ENCODE peak calls at places on chromosomes 6 and 20, in four cellular contexts. O, Z, F and L are unnamed samples.

GRCh38 chr6:136950436-136950835 is 28.3 kb downstream of the SLC35D3 start:
- DNase-seq in O (no peak), Z (no peak), F (no peak), L (no peak)

GRCh38 chr20:61896058-61896961 is 169.4 kb downstream of the TAF4 start:
- DNase-seq in O (no peak), Z (peak), F (no peak), L (peak)

GRCh38 chr6:90463359-90463758 is 123.5 kb downstream of the MAP3K7 start:
- DNase-seq in O (no peak), Z (no peak), F (no peak), L (no peak)

GRCh38 chr6:128327890-128328289 is 192.5 kb downstream of the PTPRK start:
- DNase-seq in O (no peak), Z (no peak), F (no peak), L (peak)

GRCh38 chr6:124480021-124480430 is 482.2 kb upstream of the RNF217 start:
- DNase-seq in O (no peak), Z (no peak), F (no peak), L (no peak)

GRCh38 chr6:144215402-144215931 is 65.2 kb downstream of the STX11 start:
- DNase-seq in O (no peak), Z (no peak), F (peak), L (no peak)

GRCh38 chr20:45630366-45630765 is 718 bp downstream of the WFDC9 start:
- DNase-seq in O (no peak), Z (no peak), F (no peak), L (no peak)

GRCh38 chr20:31562241-31562640 is 42.8 kb upstream of the ID1 start:
- DNase-seq in O (no peak), Z (no peak), F (no peak), L (no peak)

GRCh38 chr6:93799226-93799625 is 379.9 kb upstream of the EPHA7 start:
- DNase-seq in O (no peak), Z (no peak), F (no peak), L (no peak)

GRCh38 chr20:64099880-64100565 is 7.3 kb downstream of the NPBWR2 start:
- DNase-seq in O (peak), Z (peak), F (no peak), L (no peak)

GRCh38 chr20:40778894-40779496 is 90.0 kb upstream of the MAFB start:
- DNase-seq in O (no peak), Z (no peak), F (no peak), L (no peak)

GRCh38 chr6:138431276-138432062 is 27.4 kb downstream of the HEBP2 start:
- DNase-seq in O (no peak), Z (no peak), F (no peak), L (no peak)

GRCh38 chr6:13725570-13725969 is 13.9 kb upstream of the RANBP9 start:
- DNase-seq in O (no peak), Z (no peak), F (no peak), L (no peak)

GRCh38 chr6:100944644-100945043 is 63.5 kb upstream of the ASCC3 start:
- DNase-seq in O (no peak), Z (no peak), F (no peak), L (no peak)

GRCh38 chr20:51526105-51526470 is 16.4 kb downstream of the NFATC2 start:
- DNase-seq in O (no peak), Z (no peak), F (no peak), L (no peak)

GRCh38 chr6:111358454-111358853 is 124.6 kb downstream of the REV3L start:
- DNase-seq in O (no peak), Z (no peak), F (no peak), L (no peak)

GRCh38 chr6:125984311-125984710 is 2.0 kb upstream of the TRMT11 start:
- DNase-seq in O (no peak), Z (no peak), F (no peak), L (no peak)

GRCh38 chr6:54286141-54286540 is 22.1 kb upstream of the TINAG start:
- DNase-seq in O (no peak), Z (no peak), F (no peak), L (no peak)

GRCh38 chr6:164252260-164252659 is 837.7 kb downstream of the QKI start:
- DNase-seq in O (no peak), Z (no peak), F (no peak), L (no peak)

GRCh38 chr6:20409427-20409971 is 7.8 kb downstream of the E2F3 start:
- DNase-seq in O (no peak), Z (no peak), F (no peak), L (no peak)